ENCODE peak calls at places on chromosomes 7 and 10, in five cellular contexts. E is KBM-7; H is upper lobe of right lung; A is activated CD4-positive, alpha-beta T cell treated with anti-CD3 and anti-CD28 coated beads, Interleukin-2, amount 50 U/mL, for 24 hours; T is NCI-H2081. C is an unnamed sample.

GRCh38 chr7:106915873-106916272 is 50.8 kb downstream of the PIK3CG start:
- DNase-seq in E (no peak), H (no peak), A (no peak), T (no peak), C (no peak)

GRCh38 chr10:79019441-79019840 is 49.3 kb upstream of the ZMIZ1 start:
- DNase-seq in E (no peak), H (no peak), A (no peak), T (no peak), C (no peak)

GRCh38 chr10:123250640-123251039 is 96.4 kb downstream of the BUB3 start:
- DNase-seq in E (no peak), H (no peak), A (no peak), T (peak; percentile 11), C (no peak)

GRCh38 chr10:92538231-92538958 is 35.5 kb downstream of the IDE start:
- DNase-seq in E (no peak), H (no peak), A (no peak), T (no peak), C (no peak)

GRCh38 chr7:132739271-132739955 is 163.1 kb upstream of the PLXNA4 start:
- DNase-seq in E (no peak), H (no peak), A (no peak), T (no peak), C (no peak)

GRCh38 chr7:126495739-126496138 is 757.0 kb downstream of the GRM8 start:
- DNase-seq in E (no peak), H (no peak), A (no peak), T (no peak), C (no peak)

GRCh38 chr10:69268761-69269416 is 9.4 kb upstream of the HK1 start:
- DNase-seq in E (no peak), H (no peak), A (no peak), T (no peak), C (no peak)

GRCh38 chr7:584122-584465 is 64.4 kb upstream of the PDGFA start:
- DNase-seq in E (no peak), H (no peak), A (peak; percentile 89), T (no peak), C (no peak)

GRCh38 chr7:80247144-80247543 is 112.5 kb downstream of the GNAI1 start:
- DNase-seq in E (no peak), H (no peak), A (no peak), T (no peak), C (no peak)

GRCh38 chr7:117665393-117665792 is 185.6 kb downstream of the CFTR start:
- DNase-seq in E (no peak), H (no peak), A (no peak), T (no peak), C (no peak)

GRCh38 chr7:126185959-126186580 is 1066.7 kb downstream of the GRM8 start:
- DNase-seq in E (no peak), H (no peak), A (no peak), T (no peak), C (no peak)

GRCh38 chr10:96541921-96542320 is 28.2 kb upstream of the TLL2 start:
- DNase-seq in E (no peak), H (no peak), A (no peak), T (no peak), C (no peak)

GRCh38 chr7:23928391-23928790 is 218.4 kb downstream of the STK31 start:
- DNase-seq in E (no peak), H (no peak), A (no peak), T (no peak), C (no peak)

GRCh38 chr7:75572396-75572795 is 80.3 kb downstream of the SPDYE5 start:
- DNase-seq in E (no peak), H (no peak), A (no peak), T (no peak), C (no peak)

GRCh38 chr10:105769248-105770184 is 1128.4 kb downstream of the SORCS3 start:
- DNase-seq in E (no peak), H (no peak), A (no peak), T (no peak), C (no peak)

GRCh38 chr7:151276651-151277590 is 28.4 kb upstream of the SMARCD3 start:
- DNase-seq in E (peak; percentile 49), H (peak; percentile 84), A (peak; percentile 27), T (peak; percentile 68), C (peak; percentile 59)

GRCh38 chr7:36863901-36864701 is 139.8 kb upstream of the AOAH start:
- DNase-seq in E (no peak), H (no peak), A (no peak), T (no peak), C (no peak)

GRCh38 chr7:155333346-155334234 is 35.9 kb downstream of the INSIG1 start:
- DNase-seq in E (no peak), H (no peak), A (no peak), T (no peak), C (no peak)

GRCh38 chr7:95472521-95473160 is 13.1 kb upstream of the ASB4 start:
- DNase-seq in E (peak; percentile 10), H (no peak), A (no peak), T (peak; percentile 50), C (no peak)

GRCh38 chr10:18261063-18261462 is 120.8 kb downstream of the CACNB2 start:
- DNase-seq in E (no peak), H (no peak), A (no peak), T (no peak), C (no peak)

GRCh38 chr7:24653316-24654085 is 80.2 kb downstream of the PALS2 start:
- DNase-seq in E (no peak), H (no peak), A (no peak), T (no peak), C (peak; percentile 1)

GRCh38 chr10:53284615-53285182 is 512.1 kb upstream of the MBL2 start:
- DNase-seq in E (no peak), H (no peak), A (no peak), T (no peak), C (no peak)

GRCh38 chr10:35882422-35883150 is 240.5 kb upstream of the FZD8 start:
- DNase-seq in E (no peak), H (no peak), A (no peak), T (no peak), C (no peak)

GRCh38 chr7:52107355-52107754 is 790.7 kb upstream of the COBL start:
- DNase-seq in E (no peak), H (no peak), A (no peak), T (no peak), C (no peak)

GRCh38 chr7:103116511-103116910 is 32.4 kb downstream of the NAPEPLD start:
- DNase-seq in E (no peak), H (no peak), A (no peak), T (no peak), C (no peak)

GRCh38 chr7:157220916-157221569 is 82.3 kb downstream of the UBE3C start:
- DNase-seq in E (no peak), H (no peak), A (no peak), T (no peak), C (no peak)

GRCh38 chr7:47401571-47402570 is 180.0 kb downstream of the TNS3 start:
- DNase-seq in E (no peak), H (peak; percentile 40), A (no peak), T (no peak), C (no peak)

GRCh38 chr10:73887038-73888015 is 13.0 kb upstream of the CAMK2G start:
- DNase-seq in E (no peak), H (peak; percentile 83), A (no peak), T (no peak), C (peak; percentile 70)

GRCh38 chr7:42984137-42984536 is 52.0 kb downstream of the MRPL32 start:
- DNase-seq in E (no peak), H (no peak), A (no peak), T (no peak), C (no peak)